ENCODE peak calls at places on chromosome 15, in six cellular contexts. One of them, this sample, is unnamed. For H3K9me3, the result is how much of the 10 kb centered on the place peaks cover.

GRCh38 chr15:39579487-39580116 is 1.3 kb upstream of the THBS1 start:
- DNase-seq in H9: peak
- DNase-seq in IMR-90: peak
- DNase-seq in mesenchymal stem cell: peak
- DNase-seq in H1: peak
- DNase-seq in trophoblast cell: peak
- DNase-seq in this sample: peak

GRCh38 chr15:26867199-26868007 is 541 bp downstream of the GABRA5 start:
- DNase-seq in H9: no peak
- DNase-seq in IMR-90: no peak
- DNase-seq in mesenchymal stem cell: no peak
- DNase-seq in H1: no peak
- DNase-seq in trophoblast cell: no peak
- DNase-seq in this sample: peak

GRCh38 chr15:85542895-85543331 is 162.5 kb downstream of the AKAP13 start:
- DNase-seq in H9: no peak
- DNase-seq in IMR-90: peak
- DNase-seq in mesenchymal stem cell: no peak
- DNase-seq in H1: no peak
- DNase-seq in trophoblast cell: no peak
- DNase-seq in this sample: no peak

GRCh38 chr15:91989821-91990220 is 136.3 kb downstream of the SLCO3A1 start:
- DNase-seq in H9: no peak
- DNase-seq in IMR-90: no peak
- DNase-seq in mesenchymal stem cell: no peak
- DNase-seq in H1: no peak
- DNase-seq in trophoblast cell: no peak
- DNase-seq in this sample: no peak

GRCh38 chr15:76576526-76577279 is 240.1 kb downstream of the ISL2 start:
- DNase-seq in H9: no peak
- DNase-seq in IMR-90: peak
- DNase-seq in mesenchymal stem cell: peak
- DNase-seq in H1: no peak
- DNase-seq in trophoblast cell: no peak
- DNase-seq in this sample: no peak

GRCh38 chr15:89052474-89052873 is 35.8 kb upstream of the ABHD2 start:
- DNase-seq in H9: no peak
- DNase-seq in IMR-90: peak
- DNase-seq in mesenchymal stem cell: peak
- DNase-seq in H1: no peak
- DNase-seq in trophoblast cell: peak
- DNase-seq in this sample: no peak

GRCh38 chr15:50773389-50773788 is 7.9 kb upstream of the SPPL2A start:
- DNase-seq in H9: no peak
- DNase-seq in IMR-90: peak
- DNase-seq in mesenchymal stem cell: no peak
- DNase-seq in H1: no peak
- DNase-seq in trophoblast cell: no peak
- DNase-seq in this sample: no peak

GRCh38 chr15:94674251-94674650 is 442.9 kb downstream of the MCTP2 start:
- DNase-seq in H9: no peak
- DNase-seq in IMR-90: no peak
- DNase-seq in mesenchymal stem cell: no peak
- DNase-seq in H1: no peak
- DNase-seq in trophoblast cell: no peak
- DNase-seq in this sample: no peak

GRCh38 chr15:39680868-39681267 is 100.0 kb downstream of the THBS1 start:
- DNase-seq in H9: no peak
- DNase-seq in IMR-90: peak
- DNase-seq in mesenchymal stem cell: no peak
- DNase-seq in H1: no peak
- DNase-seq in trophoblast cell: no peak
- DNase-seq in this sample: no peak

GRCh38 chr15:77831989-77832388 is 199.3 kb upstream of the LINGO1 start:
- DNase-seq in H9: no peak
- DNase-seq in IMR-90: no peak
- DNase-seq in mesenchymal stem cell: no peak
- DNase-seq in H1: no peak
- DNase-seq in trophoblast cell: no peak
- DNase-seq in this sample: no peak

GRCh38 chr15:61459785-61460707 is 230.9 kb upstream of the RORA start:
- DNase-seq in H9: no peak
- DNase-seq in IMR-90: peak
- DNase-seq in mesenchymal stem cell: peak
- DNase-seq in H1: no peak
- DNase-seq in trophoblast cell: no peak
- DNase-seq in this sample: no peak

GRCh38 chr15:70257573-70258220 is 160.0 kb upstream of the TLE3 start:
- DNase-seq in H9: no peak
- DNase-seq in IMR-90: no peak
- DNase-seq in mesenchymal stem cell: no peak
- DNase-seq in H1: no peak
- DNase-seq in trophoblast cell: no peak
- DNase-seq in this sample: no peak

GRCh38 chr15:29835301-29835700 is 13.0 kb upstream of the TJP1 start:
- DNase-seq in H9: no peak
- DNase-seq in IMR-90: peak
- DNase-seq in mesenchymal stem cell: no peak
- DNase-seq in H1: no peak
- DNase-seq in trophoblast cell: no peak
- DNase-seq in this sample: no peak

GRCh38 chr15:80878242-80878866 is 99.2 kb downstream of the CEMIP start:
- DNase-seq in H9: no peak
- DNase-seq in IMR-90: peak
- DNase-seq in mesenchymal stem cell: peak
- DNase-seq in H1: no peak
- DNase-seq in trophoblast cell: no peak
- DNase-seq in this sample: no peak

GRCh38 chr15:36571301-36571700 is 8.1 kb upstream of the CDIN1 start:
- DNase-seq in H9: no peak
- DNase-seq in IMR-90: peak
- DNase-seq in mesenchymal stem cell: no peak
- DNase-seq in H1: no peak
- DNase-seq in trophoblast cell: peak
- DNase-seq in this sample: no peak

GRCh38 chr15:58330836-58331561 is 100.8 kb upstream of the LIPC start:
- DNase-seq in H9: no peak
- DNase-seq in IMR-90: no peak
- DNase-seq in mesenchymal stem cell: peak
- DNase-seq in H1: no peak
- DNase-seq in trophoblast cell: no peak
- DNase-seq in this sample: no peak

GRCh38 chr15:65896231-65896630 is 26.9 kb downstream of the RAB11A start:
- DNase-seq in H9: no peak
- DNase-seq in IMR-90: peak
- DNase-seq in mesenchymal stem cell: no peak
- DNase-seq in H1: no peak
- DNase-seq in trophoblast cell: no peak
- DNase-seq in this sample: no peak

GRCh38 chr15:89101302-89102191 is 13.3 kb downstream of the ABHD2 start:
- DNase-seq in H9: no peak
- DNase-seq in IMR-90: peak
- DNase-seq in mesenchymal stem cell: peak
- DNase-seq in H1: no peak
- DNase-seq in trophoblast cell: peak
- DNase-seq in this sample: no peak

GRCh38 chr15:63595066-63595465 is 2.1 kb upstream of the FBXL22 start:
- DNase-seq in H9: no peak
- DNase-seq in IMR-90: no peak
- DNase-seq in mesenchymal stem cell: no peak
- DNase-seq in H1: no peak
- DNase-seq in trophoblast cell: peak
- DNase-seq in this sample: no peak

GRCh38 chr15:91444656-91445055 is 344.6 kb downstream of the SV2B start:
- DNase-seq in H9: no peak
- DNase-seq in IMR-90: no peak
- DNase-seq in mesenchymal stem cell: no peak
- DNase-seq in H1: no peak
- DNase-seq in trophoblast cell: no peak
- DNase-seq in this sample: no peak

GRCh38 chr15:52806284-52806655 is 16.1 kb upstream of the ONECUT1 start:
- DNase-seq in H9: no peak
- DNase-seq in IMR-90: no peak
- DNase-seq in mesenchymal stem cell: no peak
- DNase-seq in H1: no peak
- DNase-seq in trophoblast cell: no peak
- DNase-seq in this sample: no peak

GRCh38 chr15:68019814-68020525 is 34.1 kb upstream of the PIAS1 start:
- DNase-seq in H9: no peak
- DNase-seq in IMR-90: no peak
- DNase-seq in mesenchymal stem cell: no peak
- DNase-seq in H1: no peak
- DNase-seq in trophoblast cell: peak
- DNase-seq in this sample: no peak

GRCh38 chr15:83282859-83283812 is 1.3 kb downstream of the BNC1 start:
- DNase-seq in H9: peak
- DNase-seq in IMR-90: no peak
- DNase-seq in mesenchymal stem cell: peak
- DNase-seq in H1: no peak
- DNase-seq in trophoblast cell: peak
- DNase-seq in this sample: no peak

GRCh38 chr15:57541805-57542504 is 49.7 kb upstream of the MYZAP start:
- DNase-seq in H9: peak
- DNase-seq in IMR-90: peak
- DNase-seq in mesenchymal stem cell: peak
- DNase-seq in H1: no peak
- DNase-seq in trophoblast cell: peak
- DNase-seq in this sample: peak

GRCh38 chr15:74206801-74207281 is 4.3 kb upstream of the STRA6 start:
- DNase-seq in H9: no peak
- DNase-seq in IMR-90: no peak
- DNase-seq in mesenchymal stem cell: no peak
- DNase-seq in H1: no peak
- DNase-seq in trophoblast cell: no peak
- DNase-seq in this sample: no peak

GRCh38 chr15:64762546-64762945 is 12.8 kb downstream of the RBPMS2 start:
- DNase-seq in H9: no peak
- DNase-seq in IMR-90: no peak
- DNase-seq in mesenchymal stem cell: no peak
- DNase-seq in H1: no peak
- DNase-seq in trophoblast cell: no peak
- DNase-seq in this sample: no peak

GRCh38 chr15:47742334-47742733 is 25.0 kb downstream of the SEMA6D start:
- DNase-seq in H9: no peak
- DNase-seq in IMR-90: no peak
- DNase-seq in mesenchymal stem cell: peak
- DNase-seq in H1: no peak
- DNase-seq in trophoblast cell: no peak
- DNase-seq in this sample: no peak

GRCh38 chr15:75091814-75092213 is 68.4 kb downstream of the PPCDC start:
- DNase-seq in H9: no peak
- DNase-seq in IMR-90: no peak
- DNase-seq in mesenchymal stem cell: no peak
- DNase-seq in H1: no peak
- DNase-seq in trophoblast cell: peak
- DNase-seq in this sample: no peak

DNA sequence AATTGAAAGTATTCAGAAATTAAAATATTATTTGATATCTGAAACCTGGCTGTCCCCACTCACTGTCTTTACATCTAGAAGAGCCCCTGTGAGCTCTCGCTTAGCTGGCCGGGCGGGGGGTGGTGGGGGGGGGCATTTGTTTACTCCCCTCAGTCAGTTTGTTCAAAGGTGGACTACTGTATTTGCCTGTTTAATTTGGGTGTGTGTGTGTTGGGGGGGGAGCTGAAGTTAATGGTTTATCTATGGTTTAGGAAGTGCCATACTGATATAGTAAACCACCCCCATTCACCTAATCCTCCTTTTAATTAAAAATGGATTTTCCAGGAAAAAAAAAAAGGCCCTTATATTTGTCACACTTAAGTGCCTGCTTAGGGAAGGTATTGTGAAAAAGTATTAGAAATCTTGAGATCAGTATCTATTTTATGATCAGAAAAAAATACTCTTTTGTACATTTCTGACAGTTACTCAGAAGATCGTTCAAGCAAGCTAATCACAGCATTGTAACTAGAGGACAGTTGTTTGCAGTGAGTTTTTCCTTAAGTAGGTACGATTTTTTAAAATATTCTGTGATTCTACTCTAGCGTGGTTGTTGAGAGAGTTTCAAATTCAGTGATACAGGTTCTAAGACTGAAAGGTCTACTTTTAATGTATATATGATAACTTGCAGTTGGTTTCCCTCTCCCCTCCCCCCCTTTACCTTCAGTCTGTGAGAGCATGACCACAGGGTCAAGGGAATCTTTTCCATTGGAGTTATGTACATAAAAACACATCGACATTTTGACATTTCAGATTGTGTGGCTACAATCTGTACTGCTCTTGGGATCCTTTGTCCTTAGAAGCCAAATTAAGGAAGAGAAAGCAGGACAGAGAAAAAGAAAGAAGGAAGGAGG is 8.5 kb downstream of the NR2F2 start:
- DNase-seq in H9: no peak
- DNase-seq in IMR-90: no peak
- DNase-seq in mesenchymal stem cell: peak
- DNase-seq in H1: no peak
- DNase-seq in trophoblast cell: no peak
- DNase-seq in this sample: no peak
- H3K27ac ChIP-seq in H9: no peak
- H3K27ac ChIP-seq in IMR-90: peak
- H3K27ac ChIP-seq in mesenchymal stem cell: peak
- H3K27ac ChIP-seq in H1: no peak
- H3K27ac ChIP-seq in trophoblast cell: no peak
- H3K27ac ChIP-seq in this sample: no peak

GRCh38 chr15:98514034-98514622 is 134.2 kb upstream of the IGF1R start:
- DNase-seq in H9: no peak
- DNase-seq in IMR-90: no peak
- DNase-seq in mesenchymal stem cell: no peak
- DNase-seq in H1: no peak
- DNase-seq in trophoblast cell: no peak
- DNase-seq in this sample: no peak
- H3K14ac ChIP-seq in H9: no peak
- H3K14ac ChIP-seq in IMR-90: no peak
- H3K14ac ChIP-seq in mesenchymal stem cell: no peak
- H3K14ac ChIP-seq in H1: no peak
- H3K14ac ChIP-seq in trophoblast cell: no peak
- H3K14ac ChIP-seq in this sample: no peak

GRCh38 chr15:97728791-97729190 is 231.7 kb upstream of the ARRDC4 start:
- DNase-seq in H9: no peak
- DNase-seq in IMR-90: no peak
- DNase-seq in mesenchymal stem cell: no peak
- DNase-seq in H1: no peak
- DNase-seq in trophoblast cell: no peak
- DNase-seq in this sample: peak
- H3K9me3 ChIP-seq in H9: under half
- H3K9me3 ChIP-seq in IMR-90: under half
- H3K9me3 ChIP-seq in mesenchymal stem cell: under half
- H3K9me3 ChIP-seq in H1: under half
- H3K9me3 ChIP-seq in trophoblast cell: under half
- H3K9me3 ChIP-seq in this sample: under half

DNA sequence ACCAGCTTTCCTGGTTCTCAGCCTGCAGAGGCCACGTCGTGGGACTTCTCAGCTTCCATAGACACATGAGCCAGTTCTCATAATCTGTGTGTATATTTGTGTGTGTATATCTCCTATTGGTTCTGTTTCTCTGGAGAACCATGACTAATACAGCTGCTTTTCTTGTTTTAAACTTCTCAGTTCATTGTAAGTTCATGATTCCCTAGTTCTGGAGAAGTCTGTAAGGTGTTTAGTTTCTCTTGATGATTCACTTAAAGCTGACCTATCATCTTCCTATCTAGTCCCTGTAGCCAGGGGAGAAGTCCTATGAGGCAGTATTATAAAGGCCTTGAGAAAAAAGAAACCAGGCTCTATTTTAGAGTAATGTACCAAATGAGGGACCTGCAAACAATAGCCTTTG is 147.7 kb downstream of the RYR3 start:
- DNase-seq in H9: no peak
- DNase-seq in IMR-90: no peak
- DNase-seq in mesenchymal stem cell: no peak
- DNase-seq in H1: no peak
- DNase-seq in trophoblast cell: no peak
- DNase-seq in this sample: no peak
- H3K27ac ChIP-seq in H9: no peak
- H3K27ac ChIP-seq in IMR-90: no peak
- H3K27ac ChIP-seq in mesenchymal stem cell: peak
- H3K27ac ChIP-seq in H1: no peak
- H3K27ac ChIP-seq in trophoblast cell: no peak
- H3K27ac ChIP-seq in this sample: no peak